ENCODE peak calls at places on chromosomes 4 and X, in five cellular contexts. J, E, P, O and L are unnamed samples.

GRCh38 chr4:36208884-36209473 is 35.3 kb downstream of the ARAP2 start:
- DNase-seq in P (no peak), E (no peak), J (no peak), O (no peak), L (no peak)

GRCh38 chr4:104989363-104989762 is 157.3 kb upstream of the TET2 start:
- DNase-seq in O (no peak), J (peak), E (no peak), P (no peak), L (no peak)

GRCh38 chrX:9911479-9911878 is 55.7 kb upstream of the CLDN34 start:
- DNase-seq in E (no peak), O (no peak), P (no peak), J (peak), L (no peak)

GRCh38 chr4:72313121-72313520 is 255.9 kb downstream of the ADAMTS3 start:
- DNase-seq in E (no peak), O (no peak), P (no peak), J (no peak), L (no peak)

GRCh38 chr4:41122775-41123174 is 91.6 kb downstream of the APBB2 start:
- DNase-seq in P (no peak), J (no peak), O (no peak), E (no peak), L (no peak)

GRCh38 chr4:180794352-180794751 is 1448.8 kb upstream of the TENM3 start:
- DNase-seq in E (no peak), O (no peak), P (no peak), J (no peak), L (no peak)

GRCh38 chr4:159012381-159012780 is 90.5 kb upstream of the RAPGEF2 start:
- DNase-seq in E (peak), J (peak), O (no peak), P (no peak), L (no peak)

GRCh38 chrX:150012647-150013046 is 74.4 kb upstream of the EOLA2 start:
- DNase-seq in E (no peak), O (no peak), P (no peak), J (peak), L (no peak)

GRCh38 chr4:119570401-119570800 is 58.2 kb downstream of the PDE5A start:
- DNase-seq in J (peak), E (no peak), O (no peak), P (no peak), L (no peak)

GRCh38 chr4:186826866-186827541 is 103.3 kb upstream of the FAT1 start:
- DNase-seq in E (no peak), O (no peak), P (no peak), J (peak), L (no peak)

GRCh38 chr4:149404143-149404542 is 411.5 kb downstream of the IQCM start:
- DNase-seq in J (no peak), P (no peak), E (no peak), O (no peak), L (no peak)

GRCh38 chr4:169604131-169604900 is 8.1 kb downstream of the NEK1 start:
- DNase-seq in O (peak), E (peak), P (peak), J (peak), L (no peak)

GRCh38 chr4:54384563-54384962 is 155.5 kb downstream of the PDGFRA start:
- DNase-seq in P (no peak), O (peak), J (peak), E (peak), L (no peak)

GRCh38 chr4:82774711-82775171 is 23.9 kb downstream of the SCD5 start:
- DNase-seq in J (peak), O (no peak), P (no peak), E (no peak), L (no peak)

GRCh38 chrX:9627827-9628406 is 137.7 kb downstream of the GPR143 start:
- DNase-seq in P (no peak), O (no peak), E (no peak), J (peak), L (no peak)

GRCh38 chr4:170675568-170676262 is 586.0 kb upstream of the AADAT start:
- DNase-seq in J (peak), E (no peak), P (no peak), O (no peak), L (no peak)

DNA sequence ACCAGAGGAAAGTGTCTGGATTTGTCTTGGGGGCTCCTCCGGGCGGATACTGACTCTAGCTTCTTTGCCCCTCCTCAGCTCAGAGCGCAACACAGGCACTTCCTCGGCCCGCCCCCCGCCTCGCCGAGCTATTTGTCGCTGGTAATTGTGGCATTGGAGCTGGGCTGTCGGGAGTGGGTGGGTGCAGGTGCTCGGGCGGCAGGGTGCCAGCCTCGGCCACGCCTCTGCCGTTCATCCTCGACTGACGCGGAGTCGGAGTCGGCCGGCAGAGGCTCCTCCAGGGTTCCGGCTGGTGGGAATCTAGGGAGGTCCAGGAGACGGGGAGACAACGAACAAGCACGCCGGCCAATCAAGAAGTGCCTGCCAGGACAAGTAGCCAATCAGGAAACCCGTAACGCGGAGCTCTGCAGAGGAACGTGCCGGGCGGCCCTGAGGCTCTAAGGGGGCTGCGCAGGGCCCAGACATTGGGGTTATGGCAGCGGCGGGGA is 3.9 kb upstream of the SYN1 start:
- DNase-seq in E (peak), O (no peak), J (peak), P (peak), L (no peak)
- TF ChIP-seq SMC3 in E (no peak), O (no peak), J (no peak), P (no peak), L (no peak)

DNA sequence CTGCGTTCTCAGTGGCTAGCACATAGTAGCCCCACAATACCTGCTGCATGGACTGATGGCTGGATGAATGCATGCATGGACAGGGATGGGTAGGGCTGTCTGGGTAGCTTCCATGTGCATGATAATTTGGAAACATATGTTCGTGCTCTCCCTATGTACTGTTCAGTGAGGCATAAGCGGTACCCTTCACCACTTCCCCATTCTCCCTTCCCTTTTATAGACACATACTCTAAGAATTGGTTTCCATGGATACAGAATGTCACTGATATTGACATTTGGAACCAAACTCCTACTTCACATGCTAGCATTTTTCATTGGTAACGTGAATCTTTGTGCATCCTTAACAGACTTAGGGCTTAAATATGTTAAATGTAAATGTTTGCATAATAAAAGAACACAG is 20.4 kb downstream of the USP46 start:
- DNase-seq in O (no peak), J (no peak), P (no peak), E (no peak), L (no peak)
- TF ChIP-seq RCOR1 in O (no peak), J (no peak), P (no peak), E (no peak), L (no peak)

DNA sequence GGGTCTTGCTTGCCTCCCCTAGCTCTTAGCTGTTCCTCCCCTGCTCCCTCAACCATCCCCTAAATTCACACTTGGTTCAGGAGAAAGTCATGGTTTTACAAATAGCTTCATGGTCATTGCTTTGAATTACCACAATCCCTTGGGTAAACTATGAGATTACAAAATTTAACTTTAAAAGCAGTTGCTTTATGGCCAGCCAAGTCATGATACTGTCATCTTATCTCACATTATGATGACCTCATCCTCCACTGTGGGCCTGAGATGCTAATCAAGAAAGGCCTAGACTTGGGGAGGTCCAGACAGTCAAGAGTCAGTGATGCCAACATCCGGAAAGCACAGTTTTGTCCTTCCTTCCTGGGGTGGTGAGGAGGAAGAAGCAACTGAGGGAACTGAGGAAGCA is 10.5 kb upstream of the FGF16 start:
- DNase-seq in E (peak), P (no peak), J (peak), O (no peak), L (no peak)
- TF ChIP-seq SMC3 in E (no peak), P (no peak), J (no peak), O (no peak), L (no peak)

DNA sequence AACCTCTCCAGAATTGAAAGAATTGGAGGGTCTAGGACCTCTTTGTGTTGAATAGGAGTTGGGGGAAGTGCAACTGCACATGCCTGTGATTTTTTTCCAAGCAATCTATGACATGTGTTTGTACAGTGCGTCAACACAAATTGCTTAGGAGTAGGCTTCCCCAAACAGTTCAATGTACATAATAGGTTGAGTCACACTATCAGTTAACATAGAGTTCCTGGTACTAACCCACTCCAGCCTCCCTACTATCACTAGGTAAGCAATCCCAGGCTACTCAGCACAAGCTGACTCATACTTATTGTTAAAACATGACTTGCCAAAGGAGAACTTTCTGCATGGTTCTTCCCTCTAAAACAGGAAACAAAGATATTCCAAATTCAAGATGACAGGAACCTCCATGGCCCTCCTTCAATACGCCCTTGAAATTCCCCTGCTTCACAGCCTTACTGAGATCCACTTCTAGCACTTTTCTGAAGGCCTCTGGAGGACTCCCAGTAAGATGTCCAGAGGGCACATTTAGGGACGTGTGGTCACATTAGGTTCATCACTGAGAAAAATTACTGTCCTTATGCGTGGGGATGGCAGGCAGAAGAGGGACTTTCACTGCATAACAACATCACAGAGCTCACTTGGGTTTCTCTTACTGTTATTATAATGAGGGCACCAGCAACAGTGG is 8.4 kb upstream of the VSIG1 start:
- DNase-seq in O (peak), E (peak), P (no peak), J (peak), L (no peak)
- TF ChIP-seq RCOR1 in O (no peak), E (no peak), P (no peak), J (no peak), L (no peak)

GRCh38 chr4:176885224-176885623 is 92.5 kb upstream of the VEGFC start:
- DNase-seq in E (no peak), O (no peak), J (peak), P (no peak), L (no peak)

GRCh38 chr4:176886135-176886534 is 93.4 kb upstream of the VEGFC start:
- DNase-seq in O (no peak), E (no peak), P (no peak), J (no peak), L (no peak)

GRCh38 chr4:176882201-176882600 is 89.5 kb upstream of the VEGFC start:
- DNase-seq in E (no peak), O (no peak), P (no peak), J (no peak), L (no peak)

GRCh38 chr4:176883681-176884418 is 91.1 kb upstream of the VEGFC start:
- DNase-seq in E (peak), O (no peak), P (no peak), J (peak), L (no peak)

GRCh38 chr4:176883108-176883550 is 90.4 kb upstream of the VEGFC start:
- DNase-seq in P (no peak), E (peak), O (no peak), J (peak), L (no peak)
- TF ChIP-seq SMC3 in P (no peak), E (no peak), O (no peak), J (no peak), L (no peak)

DNA sequence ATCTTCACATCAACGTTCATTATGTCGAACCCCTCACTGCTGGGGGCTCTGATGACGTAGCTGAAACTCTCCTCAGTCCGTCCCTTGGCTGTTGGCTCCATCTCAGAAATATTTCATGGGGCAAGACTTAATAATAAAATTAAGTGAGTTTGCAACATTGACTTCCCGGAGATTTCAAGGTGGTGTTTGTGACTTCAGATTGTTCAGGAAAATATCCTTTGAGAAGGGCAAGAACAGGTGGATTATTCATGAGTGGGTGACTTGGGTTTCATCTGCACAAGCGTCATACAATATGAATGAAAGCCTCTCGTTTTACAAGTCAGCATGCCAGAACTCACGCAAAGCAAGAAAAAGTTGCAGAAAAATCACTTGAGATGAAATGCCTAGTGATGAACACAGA is at the start of gene C4orf50:
- DNase-seq in J (no peak), E (no peak), P (no peak), O (no peak), L (no peak)
- TF ChIP-seq RCOR1 in J (no peak), E (no peak), P (no peak), O (no peak), L (no peak)

GRCh38 chrX:6386837-6387236 is 148.1 kb downstream of the VCX3A start:
- DNase-seq in E (no peak), P (no peak), J (no peak), O (no peak), L (no peak)
- TF ChIP-seq SMC3 in E (no peak), P (no peak), J (no peak), O (no peak), L (no peak)